ENCODE peak calls at places on chromosomes 16 and 17, in nine cellular contexts. P, G, H, Z, U, A, Q, V and C are unnamed samples.

GRCh38 chr17:20944014-20944905 is 98.6 kb downstream of the USP22 start:
- DNase-seq in Q (no peak), H (peak), G (no peak), V (no peak), U (no peak), Z (peak), P (no peak), A (no peak), C (no peak)

GRCh38 chr17:66570353-66571195 is 264.3 kb upstream of the CACNG5 start:
- DNase-seq in Z (no peak), U (no peak), P (no peak), A (peak), H (no peak), Q (no peak), G (no peak), V (peak), C (no peak)

GRCh38 chr16:51287231-51287630 is 136.2 kb upstream of the SALL1 start:
- DNase-seq in G (no peak), Q (no peak), V (no peak), Z (no peak), H (peak), A (no peak), P (no peak), U (no peak), C (no peak)

GRCh38 chr16:87465306-87465705 is 27.5 kb downstream of the ZCCHC14 start:
- DNase-seq in A (peak), Q (peak), H (peak), Z (no peak), P (no peak), G (peak), V (peak), U (peak), C (peak)

GRCh38 chr16:57299009-57299718 is 14.7 kb upstream of the PLLP start:
- DNase-seq in V (peak), G (no peak), P (no peak), Q (peak), Z (peak), U (no peak), H (peak), A (no peak), C (no peak)

GRCh38 chr17:17693253-17693954 is 12.1 kb downstream of the RAI1 start:
- DNase-seq in A (peak), P (no peak), Q (no peak), V (no peak), H (peak), G (peak), U (no peak), Z (peak), C (no peak)

GRCh38 chr17:80908206-80908605 is 83.4 kb upstream of the CHMP6 start:
- DNase-seq in U (no peak), G (no peak), Q (no peak), P (no peak), Z (no peak), H (peak), A (no peak), V (no peak), C (no peak)

GRCh38 chr17:3959921-3960601 is 4.2 kb downstream of the ATP2A3 start:
- DNase-seq in G (no peak), U (no peak), V (no peak), P (no peak), H (no peak), Z (no peak), Q (no peak), A (no peak), C (no peak)

GRCh38 chr17:10357768-10358167 is 15.0 kb downstream of the MYH13 start:
- DNase-seq in A (no peak), Q (no peak), Z (peak), H (no peak), G (no peak), U (no peak), P (peak), V (no peak), C (no peak)

GRCh38 chr17:81502471-81503017 is 10.1 kb downstream of the ACTG1 start:
- DNase-seq in G (no peak), U (no peak), V (no peak), H (no peak), Z (no peak), A (no peak), Q (no peak), P (no peak), C (no peak)

GRCh38 chr16:58411736-58412614 is 19.7 kb downstream of the GINS3 start:
- DNase-seq in G (no peak), H (no peak), P (no peak), Q (no peak), V (no peak), Z (no peak), A (no peak), U (no peak), C (peak)

GRCh38 chr16:1763521-1764511 is 7.5 kb downstream of the NME3 start:
- DNase-seq in U (no peak), Z (peak), P (no peak), V (no peak), A (no peak), G (no peak), Q (no peak), H (peak), C (no peak)

GRCh38 chr17:7095642-7096041 is 15.6 kb upstream of the CLEC10A start:
- DNase-seq in V (no peak), U (no peak), Q (no peak), G (no peak), H (no peak), Z (no peak), P (no peak), A (no peak), C (peak)

GRCh38 chr16:27401768-27402568 is at the start of gene IL21R:
- DNase-seq in U (no peak), Z (peak), V (no peak), H (peak), P (peak), Q (peak), G (no peak), A (no peak), C (peak)

GRCh38 chr17:8063761-8064589 is 23.5 kb downstream of the ALOX12B start:
- DNase-seq in P (no peak), U (no peak), G (no peak), V (no peak), Q (no peak), Z (no peak), A (no peak), H (no peak), C (no peak)

GRCh38 chr16:30010817-30011504 is at the start of gene DOC2A:
- DNase-seq in P (peak), G (peak), H (peak), U (no peak), A (no peak), Q (no peak), Z (peak), V (no peak), C (no peak)

GRCh38 chr17:40099627-40100418 is 566 bp downstream of the NR1D1 start:
- DNase-seq in U (no peak), V (peak), Q (no peak), Z (no peak), A (no peak), G (no peak), H (no peak), P (no peak), C (peak)

GRCh38 chr16:84735846-84736586 is 36.2 kb downstream of the USP10 start:
- DNase-seq in Q (no peak), P (peak), Z (no peak), U (no peak), V (no peak), G (no peak), A (no peak), H (no peak), C (no peak)

GRCh38 chr17:1865252-1866037 is 35.6 kb downstream of the RPA1 start:
- DNase-seq in Q (no peak), U (no peak), V (peak), A (peak), Z (peak), G (no peak), H (peak), P (peak), C (peak)

GRCh38 chr16:30820952-30821421 is 34.0 kb upstream of the ZNF629 start:
- DNase-seq in A (no peak), U (no peak), Z (no peak), Q (no peak), H (no peak), P (no peak), V (no peak), G (no peak), C (no peak)

GRCh38 chr17:63436523-63437110 is 9.5 kb downstream of the CYB561 start:
- DNase-seq in U (no peak), A (no peak), H (peak), Z (no peak), G (no peak), Q (no peak), P (no peak), V (no peak), C (no peak)